ENCODE peak calls at places on chromosomes 3 and 15, in five cellular contexts. P, G, X, D and O are unnamed samples.

GRCh38 chr15:60935130-60935529 is 294.0 kb downstream of the RORA start:
- DNase-seq in P (no peak), G (no peak), X (peak; percentile 36), D (no peak), O (no peak)

GRCh38 chr3:172106989-172107388 is 67.6 kb downstream of the FNDC3B start:
- DNase-seq in P (peak; percentile 69), G (no peak), X (peak; percentile 24), D (peak; percentile 20), O (no peak)

GRCh38 chr15:68275165-68275746 is 2.3 kb upstream of the FEM1B start:
- DNase-seq in P (no peak), G (no peak), X (no peak), D (no peak), O (no peak)

GRCh38 chr3:159455741-159456181 is 532.9 kb upstream of the IL12A start:
- DNase-seq in P (peak; percentile 60), G (no peak), X (no peak), D (no peak), O (no peak)

GRCh38 chr15:51223771-51224229 is 114.6 kb downstream of the CYP19A1 start:
- DNase-seq in P (peak; percentile 89), G (no peak), X (no peak), D (no peak), O (no peak)

GRCh38 chr3:177893321-177893720 is 642.9 kb upstream of the KCNMB2 start:
- DNase-seq in P (no peak), G (no peak), X (no peak), D (no peak), O (no peak)

GRCh38 chr15:79035111-79035601 is 55.4 kb downstream of the RASGRF1 start:
- DNase-seq in P (no peak), G (no peak), X (no peak), D (no peak), O (no peak)

GRCh38 chr15:66483131-66483566 is 14.4 kb downstream of the SNAPC5 start:
- DNase-seq in P (peak; percentile 77), G (no peak), X (no peak), D (no peak), O (no peak)

GRCh38 chr15:93001881-93002280 is 87.1 kb downstream of the RGMA start:
- DNase-seq in P (no peak), G (no peak), X (no peak), D (no peak), O (peak; percentile 14)

GRCh38 chr15:28006116-28006911 is 92.8 kb downstream of the OCA2 start:
- DNase-seq in P (peak; percentile 42), G (no peak), X (peak; percentile 40), D (no peak), O (no peak)

GRCh38 chr3:98532709-98533571 is 1.2 kb downstream of the GPR15 start:
- DNase-seq in P (no peak), G (no peak), X (no peak), D (no peak), O (no peak)

GRCh38 chr3:55882006-55882405 is 394.9 kb upstream of the WNT5A start:
- DNase-seq in P (no peak), G (no peak), X (no peak), D (no peak), O (no peak)

GRCh38 chr3:139218046-139218445 is 125.8 kb upstream of the MRPS22 start:
- DNase-seq in P (peak; percentile 56), G (no peak), X (no peak), D (no peak), O (no peak)

GRCh38 chr15:36844453-36845094 is 255.8 kb downstream of the MEIS2 start:
- DNase-seq in P (peak; percentile 48), G (no peak), X (no peak), D (no peak), O (no peak)

DNA sequence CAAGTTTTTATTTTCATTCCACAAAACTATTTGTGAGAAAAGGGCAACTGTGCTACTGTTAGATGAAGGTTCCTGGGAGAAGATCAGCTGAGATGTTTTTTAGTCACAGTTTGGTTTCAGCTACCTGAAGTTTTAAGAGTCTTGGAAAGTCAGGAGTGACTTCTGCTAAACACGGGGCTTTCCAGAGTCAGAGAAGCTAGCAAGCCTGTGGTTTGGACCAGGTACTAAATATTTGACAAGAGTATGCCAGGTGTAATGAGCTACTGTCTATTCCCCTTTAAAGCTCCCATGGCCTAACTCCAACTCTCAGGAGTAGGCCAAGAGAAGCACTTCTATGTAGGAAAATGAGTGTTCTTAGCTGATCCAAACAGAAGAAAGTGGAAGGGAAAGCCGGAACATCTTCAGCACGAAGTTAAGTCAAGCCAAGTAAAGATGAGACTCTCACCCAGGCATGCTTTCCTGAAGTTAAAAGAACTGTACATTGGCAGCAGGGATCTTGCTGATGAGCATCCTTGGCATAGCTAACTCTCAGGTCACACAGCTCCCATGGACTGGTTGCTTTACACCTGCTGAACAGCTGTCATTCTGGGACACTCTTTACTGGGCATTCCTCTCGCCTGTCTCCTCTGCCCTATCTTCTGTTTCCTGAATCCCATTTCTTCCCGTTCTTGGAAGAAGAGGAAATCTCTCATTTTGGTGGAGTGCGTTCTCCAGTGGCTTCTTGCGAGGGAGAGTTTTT is 22.5 kb downstream of the TM4SF18 start:
- DNase-seq in P (peak; percentile 36), G (no peak), X (no peak), D (no peak), O (no peak)
- H3K27ac ChIP-seq in P (no peak overlapping the region), G (peak overlapping the region; percentile 48), X (no peak overlapping the region), D (no peak overlapping the region), O (no peak overlapping the region)

GRCh38 chr15:40992241-40992741 is 39.0 kb downstream of the CHAC1 start:
- DNase-seq in P (peak; percentile 36), G (no peak), X (no peak), D (no peak), O (peak; percentile 18)

GRCh38 chr15:40991355-40991754 is 38.1 kb downstream of the CHAC1 start:
- DNase-seq in P (no peak), G (no peak), X (no peak), D (no peak), O (peak; percentile 57)

GRCh38 chr15:40990789-40991188 is 37.5 kb downstream of the CHAC1 start:
- DNase-seq in P (no peak), G (no peak), X (no peak), D (no peak), O (no peak)

GRCh38 chr15:40990080-40990479 is 36.8 kb downstream of the CHAC1 start:
- DNase-seq in P (no peak), G (no peak), X (no peak), D (no peak), O (no peak)

GRCh38 chr15:40992825-40993224 is 39.6 kb downstream of the CHAC1 start:
- DNase-seq in P (no peak), G (no peak), X (no peak), D (no peak), O (no peak)
- H3K27ac ChIP-seq in P (peak overlapping the region; percentile 38), G (no peak overlapping the region), X (no peak overlapping the region), D (no peak overlapping the region), O (peak overlapping the region; percentile 80)

GRCh38 chr15:42118650-42119531 is 24.5 kb upstream of the PLA2G4D start:
- DNase-seq in P (no peak), G (no peak), X (no peak), D (peak; percentile 53), O (no peak)
- H3K27ac ChIP-seq in P (no peak overlapping the region), G (no peak overlapping the region), X (no peak overlapping the region), D (no peak overlapping the region), O (no peak overlapping the region)

GRCh38 chr3:36192901-36193300 is 187.4 kb upstream of the STAC start:
- DNase-seq in P (no peak), G (no peak), X (no peak), D (no peak), O (no peak)

GRCh38 chr3:36197176-36197575 is 183.1 kb upstream of the STAC start:
- DNase-seq in P (no peak), G (no peak), X (no peak), D (no peak), O (no peak)

GRCh38 chr3:36196058-36196457 is 184.2 kb upstream of the STAC start:
- DNase-seq in P (peak; percentile 17), G (no peak), X (no peak), D (no peak), O (no peak)

GRCh38 chr3:36193448-36193847 is 186.9 kb upstream of the STAC start:
- DNase-seq in P (peak; percentile 11), G (no peak), X (no peak), D (no peak), O (peak; percentile 65)
- H3K27ac ChIP-seq in P (no peak overlapping the region), G (no peak overlapping the region), X (no peak overlapping the region), D (no peak overlapping the region), O (no peak overlapping the region)

GRCh38 chr3:142645236-142645793 is 49.1 kb downstream of the PLS1 start:
- DNase-seq in P (peak; percentile 74), G (peak; percentile 53), X (peak; percentile 6), D (no peak), O (peak; percentile 71)
- H3K27ac ChIP-seq in P (no peak overlapping the region), G (no peak overlapping the region), X (no peak overlapping the region), D (no peak overlapping the region), O (no peak overlapping the region)

DNA sequence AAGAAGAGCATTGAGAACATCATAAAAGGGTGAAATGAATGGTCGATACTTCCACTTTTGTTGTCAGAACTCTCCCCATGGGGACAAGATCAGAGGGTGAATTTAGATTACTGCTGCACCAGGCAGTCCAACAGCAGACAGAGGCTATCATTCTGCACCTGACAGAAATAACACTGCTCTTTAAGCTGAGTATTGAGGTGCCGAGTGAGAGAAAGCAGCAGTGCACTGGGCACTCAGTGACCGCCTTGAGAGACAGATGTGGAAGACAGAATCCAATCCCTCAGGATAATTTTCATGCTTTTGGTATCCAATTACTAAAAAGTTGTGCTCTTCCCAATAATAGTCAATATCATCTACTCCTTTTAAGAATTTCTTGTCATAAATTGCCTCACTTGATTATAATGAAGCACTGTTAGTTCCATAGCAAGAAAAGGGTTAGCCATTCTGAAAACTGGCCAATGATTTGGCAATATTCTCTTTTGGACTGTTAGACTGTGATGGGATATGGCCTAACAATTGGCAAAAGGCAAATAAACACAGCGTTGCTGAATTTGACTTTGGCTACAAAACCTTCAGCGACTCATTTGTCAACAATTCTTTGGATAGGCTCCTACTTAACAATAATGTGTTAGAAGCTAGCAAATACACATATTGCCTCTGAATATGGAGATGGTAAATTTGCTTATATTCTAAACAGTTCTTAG is 5.5 kb downstream of the FGF7 start:
- DNase-seq in P (peak; percentile 40), G (no peak), X (no peak), D (peak; percentile 77), O (no peak)
- H3K27ac ChIP-seq in P (peak overlapping the region; percentile 2), G (no peak overlapping the region), X (no peak overlapping the region), D (peak overlapping the region; percentile 60), O (no peak overlapping the region)

GRCh38 chr3:134350266-134350665 is 24.0 kb downstream of the AMOTL2 start:
- DNase-seq in P (no peak), G (no peak), X (no peak), D (no peak), O (no peak)

GRCh38 chr3:134350861-134351311 is 23.4 kb downstream of the AMOTL2 start:
- DNase-seq in P (no peak), G (no peak), X (no peak), D (no peak), O (no peak)

GRCh38 chr3:134353171-134353825 is 20.9 kb downstream of the AMOTL2 start:
- DNase-seq in P (no peak), G (no peak), X (no peak), D (no peak), O (no peak)

GRCh38 chr3:134352031-134352671 is 22.1 kb downstream of the AMOTL2 start:
- DNase-seq in P (no peak), G (no peak), X (no peak), D (no peak), O (no peak)

GRCh38 chr3:134351421-134351820 is 22.8 kb downstream of the AMOTL2 start:
- DNase-seq in P (no peak), G (no peak), X (no peak), D (no peak), O (no peak)
- H3K27ac ChIP-seq in P (no peak overlapping the region), G (peak overlapping the region; percentile 100), X (no peak overlapping the region), D (no peak overlapping the region), O (no peak overlapping the region)